ENCODE peak calls at places on chromosomes 4 and X, in four cellular contexts. V, E, G and N are unnamed samples.
A peak's percentile ranks its signal among the peaks of the same experiment; 100 is the strongest.

GRCh38 chr4:129014566-129015509 is 78.5 kb downstream of the SCLT1 start:
- DNase-seq in V (no peak), E (no peak), G (no peak), N (no peak)

GRCh38 chrX:134735015-134735414 is 76.7 kb upstream of the PLAC1 start:
- DNase-seq in V (no peak), E (no peak), G (no peak), N (no peak)

GRCh38 chr4:85039526-85039925 is 73.0 kb upstream of the WDFY3 start:
- DNase-seq in V (peak; percentile 54), E (peak; percentile 69), G (no peak), N (no peak)

GRCh38 chr4:107035711-107036601 is at the start of gene DKK2:
- DNase-seq in V (no peak), E (peak; percentile 1), G (no peak), N (no peak)

GRCh38 chrX:77442728-77443127 is 4.5 kb upstream of the FGF16 start:
- DNase-seq in V (peak; percentile 34), E (no peak), G (no peak), N (no peak)

GRCh38 chr4:114384629-114385028 is 214.0 kb upstream of the UGT8 start:
- DNase-seq in V (peak; percentile 44), E (peak; percentile 32), G (no peak), N (no peak)

GRCh38 chr4:79576480-79576803 is 168.4 kb upstream of the GK2 start:
- DNase-seq in V (peak; percentile 13), E (peak; percentile 2), G (no peak), N (no peak)

GRCh38 chr4:123465416-123465815 is 68.8 kb downstream of the SPRY1 start:
- DNase-seq in V (no peak), E (no peak), G (no peak), N (no peak)

GRCh38 chrX:129983575-129984131 is 1.2 kb downstream of the BCORL1 start:
- DNase-seq in V (no peak), E (peak; percentile 1), G (no peak), N (peak; percentile 75)

GRCh38 chr4:100582146-100582545 is 64.3 kb upstream of the EMCN start:
- DNase-seq in V (no peak), E (no peak), G (no peak), N (no peak)

GRCh38 chrX:14398725-14399124 is 130.6 kb upstream of the GLRA2 start:
- DNase-seq in V (peak; percentile 3), E (peak; percentile 65), G (no peak), N (no peak)

GRCh38 chrX:65894138-65894537 is 145.7 kb downstream of the VSIG4 start:
- DNase-seq in V (no peak), E (no peak), G (no peak), N (no peak)

GRCh38 chr4:123362103-123362502 is 34.5 kb upstream of the SPRY1 start:
- DNase-seq in V (no peak), E (no peak), G (no peak), N (no peak)

GRCh38 chrX:153792368-153792767 is 1.8 kb downstream of the IDH3G start:
- DNase-seq in V (no peak), E (no peak), G (no peak), N (no peak)

GRCh38 chr4:132651193-132651592 is 497.9 kb upstream of the PCDH10 start:
- DNase-seq in V (no peak), E (no peak), G (no peak), N (no peak)

GRCh38 chrX:87664381-87664780 is 146.8 kb downstream of the KLHL4 start:
- DNase-seq in V (peak; percentile 35), E (no peak), G (no peak), N (no peak)

GRCh38 chr4:54800831-54801530 is 143.2 kb downstream of the KIT start:
- DNase-seq in V (no peak), E (no peak), G (no peak), N (no peak)

GRCh38 chrX:38220936-38221386 is 290 bp upstream of the SRPX start:
- DNase-seq in V (no peak), E (no peak), G (no peak), N (no peak)

GRCh38 chr4:40749717-40750460 is at the start of gene NSUN7:
- DNase-seq in V (peak; percentile 67), E (peak; percentile 75), G (peak; percentile 64), N (peak; percentile 91)

GRCh38 chr4:55181606-55182005 is 56.2 kb upstream of the KDR start:
- DNase-seq in V (no peak), E (no peak), G (no peak), N (no peak)

GRCh38 chr4:52868138-52868537 is 6.0 kb downstream of the RASL11B start:
- DNase-seq in V (no peak), E (no peak), G (no peak), N (peak; percentile 43)

GRCh38 chr4:2793578-2793919 is 664 bp downstream of the SH3BP2 start:
- DNase-seq in V (peak; percentile 30), E (peak; percentile 50), G (no peak), N (peak; percentile 93)
- H3K4me1 ChIP-seq in V (peaks cover 47% of the 10 kb centered on the region), E (peaks cover 8% of the 10 kb centered on the region), G (peaks cover 16% of the 10 kb centered on the region), N (peaks cover 36% of the 10 kb centered on the region)

GRCh38 chr4:168097161-168097560 is 4.8 kb downstream of the ANXA10 start:
- DNase-seq in V (no peak), E (no peak), G (no peak), N (no peak)

GRCh38 chr4:168096444-168096784 is 4.1 kb downstream of the ANXA10 start:
- DNase-seq in V (no peak), E (no peak), G (no peak), N (no peak)

GRCh38 chr4:168098257-168098717 is 6.0 kb downstream of the ANXA10 start:
- DNase-seq in V (peak; percentile 11), E (peak; percentile 12), G (no peak), N (no peak)

GRCh38 chr4:168102403-168102802 is 10.1 kb downstream of the ANXA10 start:
- DNase-seq in V (no peak), E (no peak), G (no peak), N (no peak)

GRCh38 chr4:168101026-168101425 is 8.7 kb downstream of the ANXA10 start:
- DNase-seq in V (no peak), E (no peak), G (no peak), N (no peak)
- H3K4me1 ChIP-seq in V (peaks cover 31% of the 10 kb centered on the region), E (no peaks in the 10 kb centered on the region), G (no peaks in the 10 kb centered on the region), N (no peaks in the 10 kb centered on the region)

GRCh38 chr4:73070072-73070385 is 513 bp upstream of the COX18 start:
- DNase-seq in V (no peak), E (no peak), G (no peak), N (no peak)

GRCh38 chr4:73068496-73069337 is 799 bp downstream of the COX18 start:
- DNase-seq in V (peak; percentile 25), E (peak; percentile 57), G (no peak), N (no peak)

GRCh38 chr4:73069338-73070071 is at the start of gene COX18:
- DNase-seq in V (peak; percentile 97), E (peak; percentile 99), G (peak; percentile 97), N (peak; percentile 99)

GRCh38 chr4:73066928-73067327 is 2.6 kb downstream of the COX18 start:
- DNase-seq in V (no peak), E (peak; percentile 7), G (no peak), N (no peak)

DNA sequence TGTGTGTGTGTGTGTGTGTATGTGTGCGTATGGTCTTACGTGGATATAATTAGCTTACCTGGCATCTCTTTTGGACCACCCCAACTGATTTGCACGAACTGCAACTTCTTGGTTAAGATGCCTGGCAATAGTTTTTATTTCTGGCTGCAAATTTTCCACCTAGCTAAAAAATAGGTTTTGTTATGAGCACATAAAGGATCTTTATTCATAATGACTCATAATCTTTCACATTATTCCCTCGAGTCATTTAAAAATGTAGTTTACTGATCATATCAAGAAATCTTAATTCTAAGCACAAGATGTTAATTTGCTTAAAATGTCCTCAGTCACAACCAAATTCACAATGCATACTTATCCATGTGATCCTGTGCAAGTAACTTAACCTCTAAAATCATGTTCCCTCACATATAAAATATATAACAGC is 1.5 kb downstream of the COX18 start:
- DNase-seq in V (no peak), E (no peak), G (no peak), N (no peak)
- H3K4me1 ChIP-seq in V (peaks cover 5% of the 10 kb centered on the region), E (peaks cover 5% of the 10 kb centered on the region), G (no peaks in the 10 kb centered on the region), N (peaks cover 24% of the 10 kb centered on the region)

DNA sequence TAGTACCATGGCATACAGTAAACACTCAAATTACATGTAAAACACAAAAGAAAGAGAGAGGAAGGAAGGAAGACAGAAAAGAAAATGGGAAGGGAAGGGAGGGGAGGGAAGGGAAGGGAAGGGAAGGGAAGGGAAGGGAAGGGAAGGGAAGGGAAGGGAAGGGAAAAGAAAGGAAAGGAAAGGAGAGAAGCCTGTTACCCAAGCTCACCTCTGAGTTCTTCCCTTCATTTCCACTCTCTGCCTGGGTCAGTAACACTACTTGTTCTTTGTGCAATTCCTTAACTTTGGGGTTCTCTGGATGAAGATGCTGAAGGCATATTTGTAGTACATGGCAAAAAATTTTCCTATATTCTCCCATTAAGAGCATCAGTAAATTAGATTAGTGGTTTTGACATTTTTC is 241.0 kb downstream of the RAB28 start:
- DNase-seq in V (no peak), E (no peak), G (no peak), N (no peak)
- H3K4me1 ChIP-seq in V (no peaks in the 10 kb centered on the region), E (no peaks in the 10 kb centered on the region), G (no peaks in the 10 kb centered on the region), N (no peaks in the 10 kb centered on the region)

GRCh38 chr4:1777822-1778641 is 15.1 kb upstream of the FGFR3 start:
- DNase-seq in V (peak; percentile 63), E (no peak), G (no peak), N (no peak)
- H3K4me1 ChIP-seq in V (peaks cover 25% of the 10 kb centered on the region), E (no peaks in the 10 kb centered on the region), G (no peaks in the 10 kb centered on the region), N (no peaks in the 10 kb centered on the region)

GRCh38 chr4:177323416-177323815 is 13.7 kb downstream of the NEIL3 start:
- DNase-seq in V (no peak), E (no peak), G (no peak), N (no peak)

GRCh38 chr4:177320721-177321120 is 11.0 kb downstream of the NEIL3 start:
- DNase-seq in V (no peak), E (no peak), G (no peak), N (no peak)

GRCh38 chr4:177322156-177322685 is 12.5 kb downstream of the NEIL3 start:
- DNase-seq in V (no peak), E (peak; percentile 21), G (no peak), N (no peak)

GRCh38 chr4:177322881-177323280 is 13.2 kb downstream of the NEIL3 start:
- DNase-seq in V (no peak), E (no peak), G (no peak), N (no peak)

GRCh38 chr4:177321647-177322046 is 12.0 kb downstream of the NEIL3 start:
- DNase-seq in V (no peak), E (no peak), G (no peak), N (no peak)
- H3K4me1 ChIP-seq in V (peaks cover 67% of the 10 kb centered on the region), E (no peaks in the 10 kb centered on the region), G (no peaks in the 10 kb centered on the region), N (no peaks in the 10 kb centered on the region)

GRCh38 chrX:121160987-121161386 is 113.6 kb downstream of the GLUD2 start:
- DNase-seq in V (no peak), E (no peak), G (no peak), N (no peak)

GRCh38 chrX:121163443-121163842 is 116.0 kb downstream of the GLUD2 start:
- DNase-seq in V (no peak), E (no peak), G (no peak), N (no peak)

GRCh38 chrX:121161501-121161933 is 114.1 kb downstream of the GLUD2 start:
- DNase-seq in V (no peak), E (no peak), G (no peak), N (no peak)

GRCh38 chrX:121169099-121170035 is 122.0 kb downstream of the GLUD2 start:
- DNase-seq in V (no peak), E (no peak), G (no peak), N (no peak)

GRCh38 chrX:121165930-121166359 is 118.5 kb downstream of the GLUD2 start:
- DNase-seq in V (no peak), E (no peak), G (no peak), N (no peak)
- H3K4me1 ChIP-seq in V (no peaks in the 10 kb centered on the region), E (no peaks in the 10 kb centered on the region), G (no peaks in the 10 kb centered on the region), N (no peaks in the 10 kb centered on the region)